ENCODE peak calls at places on chromosomes 12 and 14, in four cellular contexts. One of them, this sample, is unnamed.

GRCh38 chr12:131177599-131177998 is 223.9 kb downstream of the ADGRD1 start:
- DNase-seq in NB4: no peak
- DNase-seq in left ventricle myocardium inferior: no peak
- DNase-seq in uterus: no peak
- DNase-seq in this sample: no peak

GRCh38 chr14:90276627-90277367 is 20.4 kb downstream of the PSMC1 start:
- DNase-seq in NB4: peak
- DNase-seq in uterus: no peak
- DNase-seq in left ventricle myocardium inferior: no peak
- DNase-seq in this sample: no peak

GRCh38 chr14:102949801-102950451 is 27.5 kb downstream of the AMN start:
- DNase-seq in uterus: no peak
- DNase-seq in left ventricle myocardium inferior: peak
- DNase-seq in NB4: no peak
- DNase-seq in this sample: no peak

GRCh38 chr14:55097894-55098560 is 31.0 kb upstream of the LGALS3 start:
- DNase-seq in uterus: no peak
- DNase-seq in left ventricle myocardium inferior: no peak
- DNase-seq in NB4: peak
- DNase-seq in this sample: peak

GRCh38 chr12:26821212-26821701 is 11.7 kb downstream of the ITPR2 start:
- DNase-seq in left ventricle myocardium inferior: no peak
- DNase-seq in NB4: no peak
- DNase-seq in uterus: no peak
- DNase-seq in this sample: no peak

GRCh38 chr12:2877047-2877958 is at the start of the genes FOXM1 and RHNO1:
- DNase-seq in NB4: peak
- DNase-seq in left ventricle myocardium inferior: peak
- DNase-seq in uterus: peak
- DNase-seq in this sample: peak

GRCh38 chr14:76376878-76377523 is 1.1 kb downstream of the ESRRB start:
- DNase-seq in NB4: no peak
- DNase-seq in uterus: no peak
- DNase-seq in left ventricle myocardium inferior: no peak
- DNase-seq in this sample: no peak

GRCh38 chr14:72182773-72183432 is 250.7 kb downstream of the RGS6 start:
- DNase-seq in uterus: no peak
- DNase-seq in NB4: no peak
- DNase-seq in left ventricle myocardium inferior: no peak
- DNase-seq in this sample: no peak

GRCh38 chr12:115950959-115951358 is 326.5 kb downstream of the MED13L start:
- DNase-seq in left ventricle myocardium inferior: no peak
- DNase-seq in NB4: no peak
- DNase-seq in uterus: no peak
- DNase-seq in this sample: no peak

GRCh38 chr12:57195186-57195585 is 21.4 kb upstream of the NXPH4 start:
- DNase-seq in left ventricle myocardium inferior: no peak
- DNase-seq in uterus: no peak
- DNase-seq in NB4: no peak
- DNase-seq in this sample: no peak

GRCh38 chr12:113136128-113136989 is 798 bp upstream of the RASAL1 start:
- DNase-seq in left ventricle myocardium inferior: no peak
- DNase-seq in NB4: peak
- DNase-seq in uterus: no peak
- DNase-seq in this sample: peak

GRCh38 chr12:60197589-60197988 is 601.8 kb downstream of the SLC16A7 start:
- DNase-seq in NB4: no peak
- DNase-seq in uterus: no peak
- DNase-seq in left ventricle myocardium inferior: no peak
- DNase-seq in this sample: no peak

GRCh38 chr12:106769546-106769945 is 4.9 kb upstream of the RIC8B start:
- DNase-seq in uterus: no peak
- DNase-seq in NB4: no peak
- DNase-seq in left ventricle myocardium inferior: no peak
- DNase-seq in this sample: no peak

GRCh38 chr14:50521912-50522341 is 10.4 kb downstream of the MAP4K5 start:
- DNase-seq in left ventricle myocardium inferior: no peak
- DNase-seq in uterus: no peak
- DNase-seq in NB4: no peak
- DNase-seq in this sample: no peak

GRCh38 chr12:2834581-2835491 is at the start of gene NRIP2:
- DNase-seq in uterus: peak
- DNase-seq in NB4: no peak
- DNase-seq in left ventricle myocardium inferior: no peak
- DNase-seq in this sample: no peak

GRCh38 chr12:68129979-68130378 is 29.6 kb downstream of the IFNG start:
- DNase-seq in left ventricle myocardium inferior: no peak
- DNase-seq in NB4: no peak
- DNase-seq in uterus: no peak
- DNase-seq in this sample: no peak

DNA sequence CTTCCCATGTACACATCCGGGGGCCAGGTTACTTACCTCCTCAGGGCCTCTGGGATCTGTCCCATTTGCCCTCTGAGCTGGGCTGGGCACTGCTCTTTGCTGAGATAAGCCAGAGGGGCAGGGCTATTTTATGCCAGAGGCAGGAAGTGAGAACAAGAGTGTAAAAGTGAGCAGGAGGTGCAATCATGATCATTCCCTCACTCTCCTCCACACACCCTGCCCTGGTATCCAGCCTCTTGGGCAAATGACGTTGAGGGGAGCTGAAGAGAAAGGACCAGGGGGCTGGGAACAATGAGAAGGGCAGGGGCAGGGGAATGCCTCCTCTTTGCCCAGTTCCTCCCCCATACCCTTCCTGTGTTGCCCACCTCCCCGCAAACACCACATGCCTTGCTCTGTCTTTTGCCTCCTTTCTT is 4.2 kb downstream of the LPAR5 start:
- DNase-seq in uterus: no peak
- DNase-seq in left ventricle myocardium inferior: no peak
- DNase-seq in NB4: no peak
- DNase-seq in this sample: no peak
- H3K4me3 ChIP-seq in uterus: no peak
- H3K4me3 ChIP-seq in left ventricle myocardium inferior: peak
- H3K4me3 ChIP-seq in NB4: no peak
- H3K4me3 ChIP-seq in this sample: peak

GRCh38 chr12:89231686-89232085 is 120.6 kb downstream of the DUSP6 start:
- DNase-seq in left ventricle myocardium inferior: no peak
- DNase-seq in NB4: no peak
- DNase-seq in uterus: no peak
- DNase-seq in this sample: no peak
- TF ChIP-seq CTCF in left ventricle myocardium inferior: no peak
- TF ChIP-seq CTCF in NB4: no peak
- TF ChIP-seq CTCF in uterus: no peak
- TF ChIP-seq CTCF in this sample: no peak

GRCh38 chr12:47219243-47219642 is 139.5 kb upstream of the AMIGO2 start:
- DNase-seq in NB4: no peak
- DNase-seq in uterus: no peak
- DNase-seq in left ventricle myocardium inferior: no peak
- DNase-seq in this sample: no peak

GRCh38 chr12:47214001-47214619 is 134.4 kb upstream of the AMIGO2 start:
- DNase-seq in uterus: no peak
- DNase-seq in NB4: no peak
- DNase-seq in left ventricle myocardium inferior: no peak
- DNase-seq in this sample: no peak

GRCh38 chr12:47218191-47218654 is 138.5 kb upstream of the AMIGO2 start:
- DNase-seq in NB4: peak
- DNase-seq in uterus: no peak
- DNase-seq in left ventricle myocardium inferior: no peak
- DNase-seq in this sample: peak

GRCh38 chr12:47214771-47215170 is 135.0 kb upstream of the AMIGO2 start:
- DNase-seq in left ventricle myocardium inferior: no peak
- DNase-seq in uterus: no peak
- DNase-seq in NB4: no peak
- DNase-seq in this sample: no peak

GRCh38 chr12:47216150-47216677 is 136.5 kb upstream of the AMIGO2 start:
- DNase-seq in left ventricle myocardium inferior: peak
- DNase-seq in NB4: peak
- DNase-seq in uterus: no peak
- DNase-seq in this sample: peak
- H3K4me3 ChIP-seq in left ventricle myocardium inferior: peak
- H3K4me3 ChIP-seq in NB4: peak
- H3K4me3 ChIP-seq in uterus: no peak
- H3K4me3 ChIP-seq in this sample: peak

GRCh38 chr12:104793280-104793679 is 164.8 kb downstream of the SLC41A2 start:
- DNase-seq in uterus: peak
- DNase-seq in NB4: no peak
- DNase-seq in left ventricle myocardium inferior: no peak
- DNase-seq in this sample: no peak
- TF ChIP-seq CTCF in uterus: no peak
- TF ChIP-seq CTCF in NB4: no peak
- TF ChIP-seq CTCF in left ventricle myocardium inferior: no peak
- TF ChIP-seq CTCF in this sample: no peak

GRCh38 chr12:54431911-54432814 is 13.1 kb upstream of the ITGA5 start:
- DNase-seq in left ventricle myocardium inferior: peak
- DNase-seq in NB4: peak
- DNase-seq in uterus: peak
- DNase-seq in this sample: no peak
- H3K4me3 ChIP-seq in left ventricle myocardium inferior: peak
- H3K4me3 ChIP-seq in NB4: no peak
- H3K4me3 ChIP-seq in uterus: no peak
- H3K4me3 ChIP-seq in this sample: no peak

GRCh38 chr12:13000935-13001724 is 1.1 kb upstream of the HEBP1 start:
- DNase-seq in uterus: peak
- DNase-seq in left ventricle myocardium inferior: peak
- DNase-seq in NB4: peak
- DNase-seq in this sample: peak
- TF ChIP-seq CTCF in uterus: peak
- TF ChIP-seq CTCF in left ventricle myocardium inferior: peak
- TF ChIP-seq CTCF in NB4: no peak
- TF ChIP-seq CTCF in this sample: no peak

DNA sequence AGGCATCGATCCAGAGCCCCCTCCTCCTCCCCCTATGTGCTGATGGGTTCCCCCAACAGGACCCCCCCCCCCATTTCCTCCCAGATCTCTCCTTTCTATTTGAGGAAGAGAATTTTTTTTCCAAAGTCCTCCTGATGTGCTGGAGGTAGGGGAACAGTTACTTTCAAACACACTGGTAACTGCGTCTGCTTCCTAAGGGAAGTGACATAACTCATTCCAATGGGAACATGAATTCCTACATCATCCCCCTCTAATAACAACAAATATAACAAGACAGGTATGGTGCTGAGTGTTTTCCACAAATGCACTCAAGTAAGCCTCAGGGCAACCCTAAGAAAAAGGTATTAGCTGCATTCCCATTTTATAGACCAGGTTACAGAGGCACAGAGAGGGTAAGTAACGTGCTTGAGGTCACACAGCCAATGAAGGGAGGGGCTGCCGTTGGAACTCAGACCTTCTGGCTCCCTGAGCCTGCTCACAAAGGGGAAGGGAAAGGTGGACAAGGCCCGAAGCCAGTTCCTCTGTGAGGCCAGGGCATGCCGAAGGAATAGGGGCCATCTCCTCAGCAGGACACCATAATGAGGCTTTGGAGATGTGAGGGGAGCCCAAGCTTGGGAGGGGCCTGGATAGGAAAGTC is 121.1 kb upstream of the NCOR2 start:
- DNase-seq in NB4: no peak
- DNase-seq in left ventricle myocardium inferior: no peak
- DNase-seq in uterus: no peak
- DNase-seq in this sample: no peak
- H3K4me3 ChIP-seq in NB4: no peak
- H3K4me3 ChIP-seq in left ventricle myocardium inferior: no peak
- H3K4me3 ChIP-seq in uterus: no peak
- H3K4me3 ChIP-seq in this sample: no peak

This sample was measured in CD8-positive, alpha-beta T cell.